ENCODE peak calls at places on chromosomes 3 and 15, in ten cellular contexts. X, J, A, W, O, D, K, E, M and T are unnamed samples.

GRCh38 chr15:87498545-87498944 is 758.0 kb downstream of the NTRK3 start:
- DNase-seq in A (no peak), K (no peak), E (no peak), X (peak), W (no peak), D (no peak), O (no peak), J (no peak), M (no peak), T (no peak)

GRCh38 chr15:67836477-67836876 is 3.4 kb downstream of the RNU6-1 start:
- DNase-seq in O (peak), W (no peak), M (no peak), A (peak), J (no peak), E (peak), X (peak), D (no peak), K (no peak), T (peak)

GRCh38 chr3:42906905-42907183 is 902 bp downstream of the ZNF662 start:
- DNase-seq in O (peak), K (no peak), X (peak), A (no peak), W (no peak), M (no peak), J (no peak), E (no peak), D (no peak), T (peak)

GRCh38 chr3:123584284-123584987 is 417 bp downstream of the HACD2 start:
- DNase-seq in M (no peak), O (peak), J (no peak), E (peak), K (peak), X (no peak), W (no peak), A (no peak), D (peak), T (peak)

GRCh38 chr15:31273258-31273941 is 53.2 kb upstream of the KLF13 start:
- DNase-seq in A (no peak), O (no peak), J (no peak), X (no peak), K (no peak), D (no peak), M (no peak), W (no peak), E (no peak), T (no peak)

GRCh38 chr3:192825657-192826200 is 91.9 kb downstream of the MB21D2 start:
- DNase-seq in J (no peak), D (no peak), M (no peak), O (no peak), W (no peak), A (peak), X (peak), K (peak), E (no peak), T (no peak)

GRCh38 chr15:58932791-58933310 is 628 bp downstream of the SLTM start:
- DNase-seq in A (peak), D (peak), E (no peak), J (no peak), W (no peak), K (peak), X (no peak), O (peak), M (no peak), T (peak)

GRCh38 chr15:26115229-26115943 is 252.3 kb upstream of the ATP10A start:
- DNase-seq in D (no peak), E (no peak), M (no peak), J (no peak), X (no peak), K (no peak), W (no peak), O (no peak), A (no peak), T (no peak)

GRCh38 chr3:59143447-59143846 is 93.6 kb upstream of the CFAP20DC start:
- DNase-seq in M (no peak), J (no peak), D (no peak), O (no peak), E (no peak), X (peak), K (no peak), W (no peak), A (no peak), T (no peak)

GRCh38 chr3:60225848-60226247 is 1025.4 kb downstream of the FHIT start:
- DNase-seq in A (no peak), J (no peak), M (no peak), K (no peak), D (no peak), W (no peak), E (no peak), O (no peak), X (no peak), T (no peak)

GRCh38 chr3:189267981-189268613 is 96.3 kb downstream of the TPRG1 start:
- DNase-seq in X (peak), K (no peak), W (no peak), M (no peak), O (peak), D (no peak), J (no peak), E (peak), A (peak), T (no peak)

GRCh38 chr3:14640734-14641133 is 10.8 kb upstream of the CCDC174 start:
- DNase-seq in M (no peak), O (no peak), W (no peak), E (no peak), D (no peak), A (no peak), K (no peak), X (no peak), J (no peak), T (no peak)

GRCh38 chr15:54803139-54803808 is 393.5 kb downstream of the RSL24D1 start:
- DNase-seq in E (no peak), M (no peak), J (no peak), D (no peak), O (no peak), W (no peak), A (peak), X (no peak), K (no peak), T (no peak)

GRCh38 chr3:141367038-141367730 is 1.1 kb upstream of the ZBTB38 start:
- DNase-seq in J (peak), K (no peak), M (no peak), X (peak), W (no peak), E (no peak), D (no peak), A (peak), O (peak), T (peak)

GRCh38 chr15:83999396-84000120 is 236.0 kb upstream of the GOLGA6L4 start:
- DNase-seq in E (no peak), A (no peak), M (no peak), J (no peak), D (no peak), O (no peak), W (peak), K (no peak), X (peak), T (no peak)

GRCh38 chr15:79775821-79776220 is 121.0 kb downstream of the MTHFS start:
- DNase-seq in E (no peak), X (no peak), M (no peak), K (no peak), J (no peak), W (no peak), A (no peak), D (no peak), O (no peak), T (no peak)

GRCh38 chr15:43515731-43516130 is 1.7 kb upstream of the MAP1A start:
- DNase-seq in E (no peak), A (no peak), W (no peak), K (no peak), J (no peak), M (peak), X (no peak), O (no peak), D (no peak), T (no peak)

GRCh38 chr15:64622410-64623260 is 152.8 kb downstream of the RBPMS2 start:
- DNase-seq in K (no peak), W (no peak), A (no peak), J (no peak), E (no peak), M (no peak), O (no peak), X (no peak), D (no peak), T (no peak)

GRCh38 chr3:49787182-49787464 is 781 bp upstream of the IP6K1 start:
- DNase-seq in O (no peak), J (no peak), D (no peak), W (no peak), M (no peak), K (no peak), E (no peak), A (no peak), X (no peak), T (peak)

GRCh38 chr3:14957933-14958332 is 10.6 kb downstream of the NR2C2 start:
- DNase-seq in X (peak), W (no peak), K (no peak), D (no peak), O (no peak), E (no peak), A (no peak), M (no peak), J (no peak), T (no peak)

GRCh38 chr3:132660056-132660744 is at the start of gene UBA5:
- DNase-seq in W (peak), O (peak), E (peak), K (peak), J (peak), D (peak), X (peak), M (peak), A (peak), T (peak)

GRCh38 chr3:49057268-49057667 is 28.1 kb upstream of the IMPDH2 start:
- DNase-seq in M (no peak), E (no peak), W (no peak), D (no peak), K (no peak), A (no peak), O (no peak), X (no peak), J (no peak), T (no peak)

GRCh38 chr3:113436794-113437193 is 4.5 kb downstream of the CFAP44 start:
- DNase-seq in A (peak), W (no peak), O (peak), M (no peak), J (no peak), E (no peak), D (no peak), K (no peak), X (peak), T (peak)

GRCh38 chr3:70861855-70862254 is 549.4 kb upstream of the MDFIC2 start:
- DNase-seq in O (no peak), J (no peak), E (no peak), K (no peak), A (peak), X (peak), D (no peak), W (no peak), M (no peak), T (no peak)

GRCh38 chr15:29822100-29822684 is at the start of gene TJP1:
- DNase-seq in W (no peak), O (peak), D (peak), X (peak), A (peak), E (peak), K (peak), M (peak), J (peak), T (peak)

GRCh38 chr3:157438371-157438735 is 1.7 kb downstream of the PTX3 start:
- DNase-seq in O (no peak), E (no peak), X (peak), M (no peak), D (no peak), A (peak), J (no peak), W (no peak), K (peak), T (peak)

GRCh38 chr15:37015025-37015424 is 85.3 kb downstream of the MEIS2 start:
- DNase-seq in K (peak), A (no peak), D (no peak), M (no peak), W (no peak), E (no peak), J (peak), O (no peak), X (peak), T (no peak)

GRCh38 chr15:67819636-67820035 is 5.7 kb upstream of the SKOR1 start:
- DNase-seq in K (no peak), J (no peak), X (no peak), E (peak), D (no peak), O (no peak), M (no peak), W (no peak), A (no peak), T (no peak)

GRCh38 chr3:141333796-141334626 is 34.3 kb upstream of the ZBTB38 start:
- DNase-seq in J (no peak), O (no peak), A (peak), M (no peak), W (peak), D (no peak), K (no peak), X (peak), E (no peak), T (peak)

GRCh38 chr15:45386420-45386819 is 8.1 kb upstream of the GATM start:
- DNase-seq in A (no peak), K (no peak), J (no peak), D (no peak), M (peak), W (no peak), X (no peak), E (no peak), O (no peak), T (no peak)

GRCh38 chr15:89469331-89470107 is 26.9 kb downstream of the RHCG start:
- DNase-seq in E (no peak), M (no peak), X (no peak), D (no peak), J (no peak), W (no peak), O (no peak), K (no peak), A (no peak), T (no peak)